ENCODE peak calls at places on chromosomes 11 and 22, in six cellular contexts. R, W, A, D, H and G are unnamed samples.

GRCh38 chr11:976431-977160 is 50.9 kb downstream of the AP2A2 start:
- DNase-seq in R (no peak), D (no peak), W (no peak), H (no peak), A (no peak), G (peak; percentile 28)

GRCh38 chr11:121297872-121298271 is 5.3 kb downstream of the SC5D start:
- DNase-seq in D (no peak), W (no peak), H (no peak), R (no peak), A (no peak), G (no peak)

GRCh38 chr22:31625661-31626426 is 36.2 kb downstream of the PISD start:
- DNase-seq in D (peak; percentile 74), H (no peak), W (peak; percentile 84), A (no peak), R (no peak), G (no peak)

GRCh38 chr11:63521896-63522295 is 14.7 kb upstream of the PLAAT4 start:
- DNase-seq in H (no peak), A (no peak), W (no peak), R (no peak), D (no peak), G (no peak)

GRCh38 chr11:86726118-86726748 is 53.8 kb upstream of the ME3 start:
- DNase-seq in W (no peak), D (no peak), R (no peak), A (no peak), H (no peak), G (no peak)

GRCh38 chr11:19895776-19896175 is 183.1 kb downstream of the NAV2 start:
- DNase-seq in R (no peak), A (no peak), W (no peak), D (no peak), H (no peak), G (no peak)

GRCh38 chr11:6225896-6226295 is 8.5 kb downstream of the FHIP1B start:
- DNase-seq in W (no peak), H (no peak), R (no peak), A (no peak), D (no peak), G (peak; percentile 61)

GRCh38 chr22:27541831-27542230 is 259.7 kb downstream of the MN1 start:
- DNase-seq in H (no peak), D (no peak), A (no peak), R (no peak), W (no peak), G (no peak)

GRCh38 chr11:15774021-15774862 is 582.1 kb downstream of the SOX6 start:
- DNase-seq in W (no peak), R (no peak), A (no peak), H (no peak), D (no peak), G (no peak)

GRCh38 chr11:119594639-119595249 is 134.3 kb downstream of the NECTIN1 start:
- DNase-seq in D (peak; percentile 84), A (no peak), H (peak; percentile 23), W (no peak), R (no peak), G (no peak)

GRCh38 chr11:70314730-70315129 is 44.2 kb downstream of the PPFIA1 start:
- DNase-seq in D (no peak), R (peak; percentile 42), H (no peak), W (no peak), A (no peak), G (peak; percentile 86)

GRCh38 chr11:45233121-45233803 is 52.9 kb downstream of the SYT13 start:
- DNase-seq in A (peak; percentile 91), H (peak; percentile 47), R (no peak), D (peak; percentile 67), W (peak; percentile 94), G (peak; percentile 21)

GRCh38 chr22:19361501-19362103 is 69.9 kb downstream of the HIRA start:
- DNase-seq in R (peak; percentile 82), A (no peak), D (no peak), W (no peak), H (no peak), G (no peak)

GRCh38 chr11:6077723-6078122 is 29.8 kb upstream of the OR56B4 start:
- DNase-seq in A (no peak), W (no peak), D (peak; percentile 1), R (no peak), H (no peak), G (no peak)

GRCh38 chr11:125070699-125071254 is 7.7 kb downstream of the SLC37A2 start:
- DNase-seq in W (no peak), R (peak; percentile 56), D (peak; percentile 89), A (no peak), H (peak; percentile 81), G (peak; percentile 98)

GRCh38 chr11:57336111-57336666 is 497 bp upstream of the SSRP1 start:
- DNase-seq in D (no peak), R (no peak), H (no peak), A (no peak), W (no peak), G (peak; percentile 37)

GRCh38 chr11:111764621-111765020 is 1.6 kb downstream of the PPP2R1B start:
- DNase-seq in R (no peak), D (no peak), A (no peak), W (no peak), H (no peak), G (no peak)

GRCh38 chr11:75238595-75239245 is 1.9 kb upstream of the TPBGL start:
- DNase-seq in A (peak; percentile 17), H (no peak), W (no peak), R (no peak), D (no peak), G (no peak)

GRCh38 chr11:75241036-75241905 is 697 bp downstream of the TPBGL start:
- DNase-seq in A (peak; percentile 98), H (peak; percentile 57), D (peak; percentile 93), R (no peak), W (peak; percentile 97), G (peak; percentile 70)

GRCh38 chr11:75239551-75240290 is 853 bp upstream of the TPBGL start:
- DNase-seq in A (peak; percentile 10), D (no peak), W (no peak), H (no peak), R (no peak), G (no peak)

GRCh38 chr11:75241906-75242644 is 1.5 kb downstream of the TPBGL start:
- DNase-seq in D (no peak), A (no peak), H (no peak), W (no peak), R (no peak), G (no peak)

DNA sequence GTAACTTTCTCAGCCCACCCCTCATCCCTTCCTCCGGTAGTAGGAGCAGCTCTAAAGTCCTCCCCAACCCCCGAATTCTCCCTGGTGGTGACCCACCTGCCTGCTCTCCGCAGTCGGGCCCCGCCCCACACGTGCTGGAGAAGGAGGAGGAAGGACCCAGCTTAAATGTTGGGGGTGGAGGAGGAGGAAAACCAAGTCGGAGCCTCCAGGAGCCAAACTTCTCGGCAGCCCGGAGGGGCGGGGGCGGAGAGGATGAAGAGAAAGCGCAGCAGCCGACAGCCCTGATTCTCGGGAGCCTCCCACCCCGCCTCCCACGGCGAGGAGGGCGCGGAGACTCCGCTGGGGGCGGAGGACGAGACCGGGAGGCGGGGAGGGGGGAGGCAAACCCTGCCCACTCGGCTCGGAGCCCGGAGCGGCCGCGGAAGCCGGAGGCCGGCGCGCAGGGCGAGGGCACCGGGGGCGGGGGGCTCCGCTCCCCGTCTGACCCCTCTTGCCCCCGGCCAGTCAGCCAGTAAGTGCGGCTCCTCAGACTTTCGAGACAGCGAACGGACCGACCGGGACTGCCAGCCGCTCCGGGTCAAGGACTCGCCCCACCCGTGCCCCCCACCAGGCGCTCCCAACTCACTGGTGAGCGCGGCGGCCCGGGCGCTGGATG is at the start of gene TPBGL:
- DNase-seq in R (no peak), H (no peak), W (peak; percentile 76), A (peak; percentile 79), D (peak; percentile 57), G (no peak)
- TF ChIP-seq GABPA in R (no peak), H (no peak), W (no peak), A (no peak), D (no peak), G (no peak)

GRCh38 chr11:74839971-74840370 is 91.3 kb downstream of the RNF169 start:
- DNase-seq in D (peak; percentile 50), A (no peak), R (no peak), H (no peak), W (no peak), G (no peak)
- TF ChIP-seq GABPA in D (no peak), A (no peak), R (no peak), H (no peak), W (no peak), G (no peak)

DNA sequence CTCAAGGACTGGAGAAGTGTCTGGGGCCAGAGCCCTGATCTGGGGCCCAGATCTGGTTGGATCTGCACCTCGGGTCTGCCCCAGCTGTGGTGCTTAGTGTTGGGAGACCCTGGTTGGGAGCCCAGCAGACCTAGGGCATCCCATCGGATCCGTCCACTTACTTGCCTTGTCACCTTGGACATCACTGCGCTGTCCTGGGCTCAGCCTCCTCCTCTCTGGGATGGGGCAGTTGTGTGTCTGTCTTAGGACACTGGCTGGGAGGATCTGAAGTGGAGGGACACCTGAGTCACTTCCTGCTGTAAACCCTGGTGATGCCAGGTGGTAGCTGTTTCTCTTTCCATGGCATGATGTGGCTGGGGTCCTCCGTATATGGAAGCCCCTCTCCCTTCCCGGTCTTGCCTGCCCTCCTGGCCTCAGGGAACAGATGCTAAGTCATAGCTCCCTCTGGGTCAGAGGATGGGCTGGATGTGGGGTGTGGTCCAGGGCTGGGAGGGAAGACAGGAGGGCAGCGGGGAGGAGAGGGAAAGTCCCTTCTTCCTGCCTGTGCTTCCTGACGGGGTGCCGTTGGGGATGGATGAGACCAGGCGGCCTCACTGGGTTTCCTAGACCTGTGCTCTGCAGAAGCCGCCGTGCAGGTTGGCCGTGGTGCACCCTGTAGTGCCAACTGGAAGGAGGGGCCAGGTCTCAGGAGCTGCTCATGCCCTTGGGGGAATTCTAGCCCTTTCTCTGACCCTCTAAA is 12.1 kb upstream of the OMP start:
- DNase-seq in H (no peak), D (no peak), R (no peak), W (no peak), A (no peak), G (no peak)
- TF ChIP-seq GABPA in H (no peak), D (no peak), R (no peak), W (no peak), A (no peak), G (no peak)

GRCh38 chr22:38802671-38803121 is 8.8 kb upstream of the DNAL4 start:
- DNase-seq in A (no peak), D (no peak), H (peak; percentile 53), W (peak; percentile 52), R (no peak), G (no peak)
- TF ChIP-seq GABPA in A (no peak), D (no peak), H (no peak), W (no peak), R (no peak), G (no peak)

DNA sequence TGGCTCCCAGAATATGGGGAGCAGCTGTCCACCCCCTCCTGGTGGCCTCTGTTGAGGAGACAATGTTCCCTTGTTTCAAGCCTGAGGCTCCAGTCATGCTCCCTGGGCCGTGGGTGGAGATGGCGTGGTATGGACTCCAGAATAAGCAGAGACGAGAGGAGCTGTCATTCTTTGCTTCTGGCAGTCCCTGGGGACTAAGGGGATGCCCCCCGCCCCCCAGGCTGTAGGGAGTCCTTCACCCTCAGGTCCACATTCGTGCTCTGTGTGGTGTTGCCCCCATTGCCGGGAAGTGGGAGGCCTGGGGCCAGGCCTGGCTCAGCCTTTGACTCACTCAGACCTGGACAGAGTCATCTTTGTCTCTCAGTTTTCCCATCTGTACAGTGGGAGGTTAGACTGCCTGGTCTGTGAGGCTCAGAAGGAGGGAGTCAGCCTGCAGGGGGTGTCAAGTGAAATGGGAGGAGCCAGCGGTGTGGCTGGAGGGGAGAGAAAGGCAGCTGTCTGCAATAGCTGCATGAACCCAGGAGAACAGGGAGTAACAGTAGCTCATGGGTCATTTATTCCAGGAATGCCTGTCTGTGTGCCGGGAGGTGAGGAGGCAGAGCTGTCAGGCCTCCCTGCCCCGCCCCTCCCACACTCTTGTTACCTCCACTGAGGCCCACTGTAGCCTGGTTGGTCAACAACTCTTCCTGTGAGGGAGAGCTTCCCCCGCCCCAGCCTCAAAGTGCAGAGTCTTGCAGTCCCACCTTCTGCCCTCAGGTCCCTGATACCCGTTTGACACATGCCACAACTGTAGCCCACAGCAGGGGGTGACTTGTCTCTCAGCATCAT is 6.3 kb downstream of the ARHGEF17 start:
- DNase-seq in H (peak; percentile 95), W (no peak), A (no peak), D (peak; percentile 30), R (no peak), G (no peak)
- TF ChIP-seq GABPA in H (no peak), W (no peak), A (no peak), D (no peak), R (no peak), G (no peak)